ENCODE peak calls at places on chromosome X, in seven cellular contexts. L, K, E, N, F, P and D are unnamed samples.
A peak's percentile ranks its signal among the peaks of the same experiment; 100 is the strongest.

GRCh38 chrX:36431819-36432218 is 512.3 kb downstream of the CFAP47 start:
- DNase-seq in E (no peak), F (no peak), L (no peak), K (no peak), P (no peak), N (no peak), D (no peak)

GRCh38 chrX:124651031-124651430 is 304.7 kb downstream of the SH2D1A start:
- DNase-seq in E (no peak), L (no peak), F (no peak), P (no peak), N (no peak), K (no peak), D (no peak)

GRCh38 chrX:111483876-111484275 is 27.6 kb upstream of the SERTM2 start:
- DNase-seq in N (no peak), F (no peak), P (no peak), E (no peak), K (no peak), L (no peak), D (no peak)

GRCh38 chrX:68365356-68365755 is 67.9 kb downstream of the OPHN1 start:
- DNase-seq in P (no peak), L (no peak), N (no peak), E (no peak), F (no peak), K (no peak), D (no peak)

GRCh38 chrX:38754102-38754790 is 47.0 kb upstream of the MID1IP1 start:
- DNase-seq in N (no peak), K (peak; percentile 16), P (no peak), L (no peak), F (no peak), E (no peak), D (peak; percentile 22)

GRCh38 chrX:55057691-55058249 is 17.1 kb upstream of the PAGE2B start:
- DNase-seq in N (no peak), E (no peak), F (no peak), L (no peak), K (peak; percentile 17), P (no peak), D (no peak)

GRCh38 chrX:10158279-10158939 is 1.6 kb downstream of the CLCN4 start:
- DNase-seq in K (no peak), P (no peak), F (no peak), L (no peak), E (no peak), N (no peak), D (no peak)

GRCh38 chrX:109040057-109040456 is 303.7 kb upstream of the IRS4 start:
- DNase-seq in L (no peak), K (no peak), E (no peak), P (no peak), N (no peak), F (no peak), D (no peak)

GRCh38 chrX:1097328-1097727 is 115.1 kb downstream of the CRLF2 start:
- DNase-seq in N (no peak), K (no peak), L (no peak), P (no peak), F (no peak), E (no peak), D (no peak)

GRCh38 chrX:102976793-102977495 is 39.9 kb downstream of the RAB40AL start:
- DNase-seq in E (no peak), L (no peak), K (no peak), N (no peak), F (no peak), P (no peak), D (no peak)

GRCh38 chrX:9871871-9872270 is 85.6 kb downstream of the SHROOM2 start:
- DNase-seq in L (no peak), F (no peak), P (no peak), E (no peak), K (no peak), N (no peak), D (no peak)

GRCh38 chrX:70433848-70434351 is 10.7 kb upstream of the DLG3 start:
- DNase-seq in L (peak; percentile 69), K (no peak), P (peak; percentile 84), F (peak; percentile 72), N (peak; percentile 85), E (peak; percentile 9), D (peak; percentile 56)

GRCh38 chrX:136251042-136251991 is at the start of gene MAP7D3:
- DNase-seq in P (peak; percentile 69), F (peak; percentile 65), N (peak; percentile 82), K (no peak), E (no peak), L (peak; percentile 63), D (peak; percentile 65)

GRCh38 chrX:81338924-81339323 is 137.0 kb downstream of the SH3BGRL start:
- DNase-seq in K (no peak), F (no peak), E (no peak), P (no peak), N (no peak), L (no peak), D (no peak)

GRCh38 chrX:10902001-10902400 is 209.1 kb upstream of the HCCS start:
- DNase-seq in N (no peak), L (no peak), E (no peak), P (no peak), F (no peak), K (no peak), D (no peak)

GRCh38 chrX:25531096-25531495 is 515.3 kb upstream of the ARX start:
- DNase-seq in F (no peak), N (no peak), L (no peak), K (no peak), E (no peak), P (no peak), D (no peak)

GRCh38 chrX:8913665-8914409 is 112.7 kb upstream of the FAM9A start:
- DNase-seq in F (no peak), L (peak; percentile 11), N (peak; percentile 78), E (no peak), K (peak; percentile 16), P (no peak), D (peak; percentile 53)

GRCh38 chrX:97639526-97639925 is 755.8 kb downstream of the RPA4 start:
- DNase-seq in L (no peak), N (no peak), P (no peak), F (no peak), K (no peak), E (no peak), D (no peak)

GRCh38 chrX:107542500-107542899 is 85.8 kb upstream of the PRPS1 start:
- DNase-seq in P (no peak), F (no peak), N (no peak), E (no peak), K (no peak), L (no peak), D (no peak)

DNA sequence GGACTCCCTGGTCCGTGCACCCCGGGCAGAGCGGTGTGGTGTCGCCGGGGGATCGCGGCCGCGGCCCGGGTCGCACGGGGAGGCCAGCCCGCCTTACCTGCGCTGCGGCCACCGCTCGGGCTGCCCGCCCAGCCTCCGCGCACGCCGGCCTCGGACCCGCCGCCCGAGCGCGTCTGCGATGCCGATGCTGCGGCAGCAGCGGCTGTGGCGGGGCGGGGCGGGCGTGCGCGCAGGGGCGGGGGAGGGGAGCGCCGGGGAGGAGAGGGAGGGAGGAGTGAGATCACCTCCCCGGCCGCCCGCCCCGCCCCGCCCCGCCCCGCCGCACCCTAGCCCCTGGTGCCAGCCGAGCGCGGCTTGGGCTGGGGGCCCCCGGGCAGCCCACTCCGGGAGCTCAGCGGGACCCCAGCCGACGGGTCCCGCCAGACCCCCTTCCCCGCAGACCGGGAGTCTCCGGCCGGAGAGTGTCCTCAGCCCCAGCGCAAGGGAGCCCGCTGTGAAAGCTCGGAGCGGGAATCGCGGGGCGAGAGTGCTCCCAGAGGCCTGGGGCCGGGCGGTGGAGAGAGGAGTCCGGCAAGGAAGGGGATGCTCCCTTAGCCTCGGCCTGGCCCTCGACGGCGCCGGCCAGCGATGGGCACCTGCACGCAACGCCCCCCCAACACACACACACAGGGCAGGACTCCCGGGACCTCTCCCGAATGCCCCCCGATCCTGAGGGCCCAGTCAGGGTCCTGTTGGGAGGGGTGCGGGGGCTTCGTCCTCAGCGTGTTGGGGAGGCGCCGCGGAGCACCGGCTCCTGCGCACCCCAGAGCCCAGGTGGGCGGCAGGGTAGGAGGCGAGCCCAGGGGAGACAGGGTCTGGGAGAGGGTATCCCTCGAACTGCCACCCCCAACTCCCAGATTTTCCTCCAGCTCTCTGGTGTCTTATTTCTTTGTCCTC is at the start of gene L1CAM:
- DNase-seq in F (no peak), L (no peak), E (no peak), P (no peak), K (no peak), N (no peak), D (no peak)
- TF ChIP-seq POLR2A in F (no peak), L (no peak), E (no peak), P (no peak), K (no peak), N (no peak), D (no peak)

DNA sequence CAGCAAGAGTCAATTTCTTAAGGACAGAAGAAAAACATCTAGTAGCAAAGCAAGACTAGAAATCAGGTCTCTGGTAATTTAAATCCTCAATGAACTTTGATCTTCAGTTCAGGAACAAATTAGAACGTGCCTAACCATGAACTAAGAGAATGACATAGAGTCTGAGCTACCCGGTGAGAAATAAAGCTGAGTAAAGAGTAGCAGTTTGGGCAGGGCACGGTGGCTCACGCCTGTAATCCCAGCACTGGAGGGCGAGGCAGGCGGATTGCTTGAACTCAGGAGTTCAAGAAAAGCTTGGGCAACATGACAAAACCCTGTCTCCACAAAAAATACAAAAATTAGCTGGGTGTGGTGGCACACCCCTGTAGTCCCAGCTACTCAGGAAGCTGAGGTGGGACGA is 37.7 kb downstream of the ACE2 start:
- DNase-seq in N (no peak), F (no peak), E (no peak), L (no peak), P (no peak), K (no peak), D (no peak)
- H3K4me3 ChIP-seq in N (no peak overlapping the region), F (no peak overlapping the region), E (no peak overlapping the region), L (no peak overlapping the region), P (no peak overlapping the region), K (no peak overlapping the region), D (no peak overlapping the region)

GRCh38 chrX:56995271-56995994 is at the start of gene SPIN3:
- DNase-seq in L (peak; percentile 77), P (peak; percentile 83), K (peak; percentile 38), E (peak; percentile 37), N (peak; percentile 89), F (peak; percentile 83), D (peak; percentile 75)
- TF ChIP-seq POLR2A in L (no peak), P (peak; percentile 27), K (no peak), E (no peak), N (peak; percentile 17), F (peak; percentile 64), D (peak; percentile 52)

DNA sequence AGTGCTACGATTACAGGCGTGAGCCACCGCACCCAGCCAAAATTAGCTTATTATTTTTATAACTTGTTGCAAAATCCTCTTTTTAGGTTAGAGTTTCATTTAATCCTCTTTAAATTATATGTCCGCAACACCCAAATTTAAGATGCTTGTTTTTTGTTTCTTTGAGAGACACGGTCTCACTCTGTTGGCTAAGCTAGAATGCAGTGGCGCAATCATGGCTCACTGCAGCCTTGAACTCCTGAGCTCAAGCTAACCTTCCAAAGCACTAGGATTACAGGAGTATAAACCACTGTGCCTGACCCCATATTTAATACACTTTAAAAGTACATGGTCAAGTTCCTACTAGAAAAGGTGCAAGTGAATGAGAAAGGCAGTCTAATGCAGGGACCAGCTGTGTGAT is 2.2 kb downstream of the RBBP7 start:
- DNase-seq in F (no peak), N (no peak), E (no peak), P (no peak), L (no peak), K (no peak), D (no peak)
- H3K4me3 ChIP-seq in F (no peak overlapping the region), N (peak overlapping the region; percentile 74), E (peak overlapping the region; percentile 77), P (no peak overlapping the region), L (peak overlapping the region; percentile 86), K (no peak overlapping the region), D (peak overlapping the region; percentile 87)